ENCODE peak calls at places on chromosomes 16 and 17, in five cellular contexts. R is fibroblast of lung, W is ovary, U is bronchial epithelial cell, M is right lobe of liver. I is an unnamed sample.

GRCh38 chr16:13291934-13292333 is 390.5 kb downstream of the SHISA9 start:
- DNase-seq in R (no peak), W (no peak), U (no peak), M (no peak), I (no peak)

GRCh38 chr17:51275381-51275780 is 15.0 kb downstream of the UTP18 start:
- DNase-seq in R (peak; percentile 87), W (no peak), U (no peak), M (no peak), I (no peak)

GRCh38 chr16:24955975-24956731 is 59.0 kb downstream of the ARHGAP17 start:
- DNase-seq in R (no peak), W (no peak), U (no peak), M (no peak), I (no peak)

GRCh38 chr16:29694384-29695195 is 15.6 kb downstream of the QPRT start:
- DNase-seq in R (no peak), W (no peak), U (no peak), M (peak; percentile 86), I (peak; percentile 58)

GRCh38 chr16:14629612-14629918 is 495 bp downstream of the PARN start:
- DNase-seq in R (no peak), W (no peak), U (no peak), M (no peak), I (no peak)

GRCh38 chr17:2716649-2717048 is 5.1 kb upstream of the CLUH start:
- DNase-seq in R (no peak), W (no peak), U (no peak), M (no peak), I (no peak)

GRCh38 chr17:77821114-77821513 is 137.4 kb upstream of the TNRC6C start:
- DNase-seq in R (no peak), W (no peak), U (no peak), M (no peak), I (peak; percentile 48)

GRCh38 chr16:75908718-75909117 is 182.4 kb upstream of the CPHXL start:
- DNase-seq in R (no peak), W (no peak), U (no peak), M (no peak), I (no peak)

GRCh38 chr17:37079735-37080134 is 131.0 kb downstream of the AATF start:
- DNase-seq in R (no peak), W (no peak), U (no peak), M (no peak), I (no peak)

GRCh38 chr17:14310101-14310500 is 9.2 kb downstream of the HS3ST3B1 start:
- DNase-seq in R (no peak), W (no peak), U (no peak), M (no peak), I (no peak)

GRCh38 chr16:72938426-72939164 is 109.3 kb downstream of the ZFHX3 start:
- DNase-seq in R (peak; percentile 88), W (peak; percentile 84), U (peak; percentile 28), M (peak; percentile 63), I (peak; percentile 88)

GRCh38 chr17:72336804-72337070 is 215.9 kb downstream of the SOX9 start:
- DNase-seq in R (no peak), W (no peak), U (no peak), M (no peak), I (no peak)

GRCh38 chr16:89243664-89244063 is 26.2 kb downstream of the ZNF778 start:
- DNase-seq in R (no peak), W (no peak), U (no peak), M (no peak), I (no peak)

GRCh38 chr16:89246903-89247733 is 29.6 kb downstream of the ZNF778 start:
- DNase-seq in R (peak; percentile 63), W (peak; percentile 97), U (peak; percentile 35), M (peak; percentile 96), I (peak; percentile 94)

GRCh38 chr16:89244754-89245153 is 27.3 kb downstream of the ZNF778 start:
- DNase-seq in R (no peak), W (no peak), U (no peak), M (no peak), I (no peak)

GRCh38 chr16:89246383-89246902 is 28.9 kb downstream of the ZNF778 start:
- DNase-seq in R (no peak), W (no peak), U (no peak), M (no peak), I (no peak)

DNA sequence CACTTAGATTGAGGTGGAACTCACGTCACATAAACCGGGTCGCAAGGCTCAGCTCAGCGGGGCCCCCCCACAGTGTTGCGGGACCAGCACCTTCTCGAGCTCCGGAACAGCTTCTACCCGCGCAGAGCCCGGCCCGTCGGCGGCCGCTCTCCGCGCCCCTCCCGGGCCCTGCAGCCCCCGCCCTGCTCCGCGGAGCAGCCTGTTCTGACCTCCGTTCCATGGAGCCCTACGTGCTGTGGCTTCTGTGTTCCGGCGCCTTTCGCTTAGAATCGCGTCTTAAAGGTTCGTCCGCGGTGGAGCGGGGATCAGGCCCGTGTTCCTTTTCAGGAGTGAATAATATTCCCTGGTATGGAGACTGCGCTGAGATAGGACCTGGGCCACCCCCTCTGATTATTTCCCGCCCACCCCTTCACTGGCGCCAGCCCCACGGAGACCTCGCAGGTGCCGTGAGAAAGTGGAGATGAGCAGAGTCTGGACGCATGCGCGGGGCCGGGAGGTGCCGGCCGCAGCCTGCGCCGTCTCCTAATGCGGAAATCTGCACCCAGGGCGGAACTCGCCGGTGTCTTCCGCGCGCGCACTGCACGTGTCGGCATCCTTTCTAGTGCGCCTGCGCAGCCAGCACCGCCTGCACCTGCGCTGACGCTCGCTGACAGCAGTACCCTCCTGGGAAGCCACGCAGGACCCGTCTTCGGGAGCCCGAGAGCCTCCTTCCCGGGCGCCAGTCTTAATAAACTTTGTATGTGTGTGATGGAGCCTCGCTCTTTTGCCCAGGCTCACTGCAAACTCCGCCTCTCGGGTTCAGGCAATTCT is 30.9 kb downstream of the ZNF778 start:
- DNase-seq in R (no peak), W (no peak), U (no peak), M (no peak), I (no peak)
- H3K4me3 ChIP-seq in R (peak overlapping the region; percentile 40), W (peak overlapping the region; percentile 34), U (no peak overlapping the region), M (peak overlapping the region; percentile 60), I (peak overlapping the region; percentile 63)

DNA sequence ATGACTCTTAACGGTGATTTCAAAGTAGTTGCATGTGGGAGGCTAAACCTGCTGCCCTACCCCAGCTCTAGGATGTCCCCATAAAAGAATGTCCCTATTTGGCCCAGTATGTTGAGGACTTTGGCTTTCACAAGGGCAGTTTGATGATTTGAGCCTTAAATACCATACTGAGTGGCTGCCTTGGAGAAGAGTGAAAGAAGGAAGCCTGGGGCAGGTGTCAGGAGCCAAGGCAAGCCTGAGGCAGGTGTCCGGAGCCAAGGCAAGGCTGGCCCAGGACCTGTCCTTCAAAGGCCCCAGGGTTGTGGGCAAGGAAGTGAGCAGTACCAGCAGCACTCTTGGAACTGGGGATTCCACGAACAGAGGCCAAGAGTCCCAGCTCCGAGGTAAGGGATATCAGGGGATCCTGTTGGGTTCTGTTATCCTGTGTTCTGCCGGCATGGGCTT is 18.6 kb downstream of the ST6GALNAC2 start:
- DNase-seq in R (no peak), W (no peak), U (no peak), M (no peak), I (no peak)
- H3K4me3 ChIP-seq in R (no peak overlapping the region), W (no peak overlapping the region), U (no peak overlapping the region), M (no peak overlapping the region), I (no peak overlapping the region)

DNA sequence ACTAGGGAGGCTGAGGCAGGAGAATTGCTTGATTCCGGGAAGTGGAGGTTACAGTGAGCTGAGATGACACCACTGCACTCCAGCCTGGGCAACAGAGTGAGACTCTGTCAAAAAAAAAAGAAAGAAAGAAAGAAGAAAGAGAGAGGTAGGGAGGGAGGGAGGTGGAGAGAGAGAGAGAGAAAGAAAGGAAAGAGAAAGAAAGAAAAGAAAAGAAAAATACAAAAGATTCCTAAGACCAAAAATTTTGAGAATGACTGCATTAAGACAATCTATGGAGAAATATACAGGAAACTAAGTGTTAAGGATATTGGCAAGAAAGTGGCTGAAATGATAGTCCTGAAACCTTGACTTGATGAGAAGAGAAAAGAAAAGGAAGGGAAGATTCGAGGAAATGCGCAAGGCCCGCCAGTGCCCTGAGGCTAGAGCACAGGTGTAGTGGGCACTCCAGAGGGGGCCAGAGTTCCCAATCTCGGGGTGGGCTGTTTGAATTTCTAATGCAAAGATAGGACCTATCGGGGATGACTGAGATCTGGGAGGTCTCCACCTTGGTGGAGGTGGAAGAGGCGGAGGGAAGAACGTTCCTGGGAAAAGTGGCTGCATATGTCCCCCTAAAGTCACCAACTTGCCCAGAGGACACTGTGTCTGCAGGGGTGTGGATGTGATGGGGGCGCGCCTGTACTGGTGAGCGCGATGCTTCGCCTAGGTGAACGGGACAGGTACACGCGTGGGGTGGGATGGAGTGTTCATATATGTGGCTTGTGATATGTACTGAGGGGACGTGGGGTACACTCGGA is 654 bp upstream of the SCNN1B start:
- DNase-seq in R (no peak), W (no peak), U (no peak), M (no peak), I (no peak)
- H3K4me3 ChIP-seq in R (no peak overlapping the region), W (no peak overlapping the region), U (peak overlapping the region; percentile 31), M (no peak overlapping the region), I (no peak overlapping the region)

DNA sequence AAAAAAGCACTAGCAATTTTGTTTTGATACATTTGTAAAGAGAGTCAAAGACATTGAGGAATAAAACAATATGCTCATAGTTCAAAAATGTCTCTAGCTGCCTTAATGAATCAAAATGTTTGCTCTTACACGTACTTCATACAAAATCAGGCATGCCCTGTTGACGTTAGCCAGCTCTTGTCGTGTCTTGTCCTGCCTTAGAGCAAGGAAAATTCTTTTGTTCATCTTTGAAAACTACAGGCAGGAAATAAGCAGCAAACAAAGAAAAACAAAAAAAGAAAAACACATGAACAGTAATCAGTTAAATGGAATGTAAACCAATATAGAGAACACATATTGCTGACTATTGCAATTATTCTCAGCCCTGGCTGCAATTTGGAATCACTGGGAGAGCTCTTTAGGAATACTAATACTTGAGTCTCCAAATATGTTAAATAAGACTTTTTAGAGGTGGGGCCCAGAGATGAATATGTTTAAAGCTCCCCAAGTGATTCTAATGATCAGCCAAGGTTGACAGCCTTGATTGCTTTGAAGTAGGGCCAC is 1.7 kb downstream of the CAPNS2 start:
- DNase-seq in R (no peak), W (no peak), U (peak; percentile 99), M (no peak), I (no peak)
- H3K4me3 ChIP-seq in R (no peak overlapping the region), W (no peak overlapping the region), U (peak overlapping the region; percentile 57), M (no peak overlapping the region), I (no peak overlapping the region)

DNA sequence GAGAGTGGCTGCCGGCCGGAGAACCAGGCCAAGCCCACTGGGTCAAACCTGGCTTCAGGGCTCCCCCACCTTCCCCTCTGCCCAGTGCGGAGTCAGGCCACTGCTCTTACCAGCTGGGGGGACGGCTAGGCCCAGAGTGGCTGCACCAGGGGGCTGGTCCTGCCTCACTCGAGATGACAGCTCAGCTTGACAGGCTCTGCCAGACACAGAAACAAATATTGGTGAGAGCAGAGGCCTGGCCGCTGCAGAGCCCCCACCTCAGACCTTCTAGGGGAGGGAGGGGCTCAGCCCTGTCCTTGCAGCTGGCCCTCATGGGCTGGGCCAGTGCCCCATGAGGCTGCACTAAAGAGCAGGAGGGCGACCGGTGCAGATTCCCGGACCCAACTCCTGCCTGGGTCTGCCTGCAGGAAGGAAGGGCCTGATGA is 4.5 kb downstream of the NUDT16L1 start:
- DNase-seq in R (no peak), W (no peak), U (no peak), M (no peak), I (peak; percentile 54)
- H3K4me3 ChIP-seq in R (no peak overlapping the region), W (no peak overlapping the region), U (no peak overlapping the region), M (no peak overlapping the region), I (no peak overlapping the region)

GRCh38 chr16:85491798-85492616 is 121.1 kb upstream of the GSE1 start:
- DNase-seq in R (peak; percentile 37), W (peak; percentile 81), U (peak; percentile 29), M (peak; percentile 90), I (peak; percentile 75)
- H3K4me3 ChIP-seq in R (no peak overlapping the region), W (no peak overlapping the region), U (no peak overlapping the region), M (no peak overlapping the region), I (no peak overlapping the region)